ENCODE peak calls at places on chromosome 3, in five cellular contexts. W, Q, M, K and C are unnamed samples.

GRCh38 chr3:45748068-45748467 is 48.3 kb downstream of the SLC6A20 start:
- DNase-seq in M (no peak), K (no peak), W (no peak), Q (no peak), C (no peak)

GRCh38 chr3:36166477-36166876 is 213.8 kb upstream of the STAC start:
- DNase-seq in Q (no peak), M (no peak), K (peak), W (no peak), C (peak)

GRCh38 chr3:167710552-167710951 is 24.1 kb downstream of the PDCD10 start:
- DNase-seq in K (no peak), M (no peak), W (no peak), Q (no peak), C (no peak)

GRCh38 chr3:70471464-70472342 is 159.3 kb upstream of the MDFIC2 start:
- DNase-seq in M (no peak), W (peak), K (no peak), Q (no peak), C (no peak)

GRCh38 chr3:190014940-190015339 is 105.8 kb downstream of the P3H2 start:
- DNase-seq in M (no peak), W (no peak), Q (no peak), K (no peak), C (no peak)

GRCh38 chr3:192816274-192816853 is 89.0 kb upstream of the FGF12 start:
- DNase-seq in Q (no peak), M (peak), W (no peak), K (no peak), C (peak)

GRCh38 chr3:64331605-64332004 is 106.3 kb upstream of the PRICKLE2 start:
- DNase-seq in W (no peak), M (no peak), K (no peak), Q (no peak), C (no peak)

GRCh38 chr3:10233988-10234387 is 14.3 kb upstream of the TATDN2 start:
- DNase-seq in M (no peak), W (no peak), K (no peak), Q (no peak), C (no peak)

GRCh38 chr3:61087465-61087864 is 163.8 kb downstream of the FHIT start:
- DNase-seq in Q (no peak), K (no peak), W (no peak), M (no peak), C (no peak)

GRCh38 chr3:107441617-107442016 is 64.4 kb downstream of the CCDC54 start:
- DNase-seq in K (no peak), W (no peak), M (peak), Q (no peak), C (peak)

GRCh38 chr3:118544458-118544857 is 490.2 kb downstream of the IGSF11 start:
- DNase-seq in K (no peak), W (no peak), Q (no peak), M (peak), C (no peak)

GRCh38 chr3:34793066-34793465 is 846.3 kb upstream of the ARPP21 start:
- DNase-seq in K (no peak), Q (no peak), M (no peak), W (no peak), C (no peak)

GRCh38 chr3:30332196-30333021 is 274.0 kb upstream of the TGFBR2 start:
- DNase-seq in M (no peak), W (no peak), Q (no peak), K (no peak), C (no peak)

GRCh38 chr3:53102601-53103147 is 27.6 kb downstream of the RFT1 start:
- DNase-seq in M (no peak), K (no peak), Q (no peak), W (no peak), C (no peak)

GRCh38 chr3:152554980-152555379 is 280.0 kb upstream of the P2RY1 start:
- DNase-seq in W (no peak), K (peak), M (no peak), Q (no peak), C (peak)

GRCh38 chr3:190175490-190175889 is 54.8 kb upstream of the P3H2 start:
- DNase-seq in Q (no peak), W (no peak), M (no peak), K (no peak), C (peak)

GRCh38 chr3:101123084-101123483 is 129.9 kb upstream of the ABI3BP start:
- DNase-seq in K (no peak), W (no peak), Q (no peak), M (no peak), C (no peak)

GRCh38 chr3:113136071-113136470 is 75.3 kb upstream of the BOC start:
- DNase-seq in Q (no peak), K (no peak), W (no peak), M (peak), C (peak)

GRCh38 chr3:53361849-53362248 is 14.5 kb upstream of the DCP1A start:
- DNase-seq in W (no peak), K (no peak), Q (no peak), M (no peak), C (no peak)

GRCh38 chr3:6821411-6821810 is 39.5 kb upstream of the GRM7 start:
- DNase-seq in M (no peak), Q (no peak), K (no peak), W (no peak), C (no peak)

GRCh38 chr3:186360779-186361178 is 1.3 kb downstream of the DGKG start:
- DNase-seq in K (no peak), M (peak), Q (no peak), W (no peak), C (no peak)

GRCh38 chr3:192957441-192957951 is 39.8 kb upstream of the MB21D2 start:
- DNase-seq in K (peak), M (no peak), W (peak), Q (no peak), C (peak)

GRCh38 chr3:147419062-147419701 is 10.0 kb downstream of the ZIC1 start:
- DNase-seq in Q (peak), K (peak), W (peak), M (peak), C (peak)

GRCh38 chr3:194103475-194103874 is 32.5 kb upstream of the HES1 start:
- DNase-seq in Q (no peak), M (no peak), K (no peak), W (no peak), C (no peak)

GRCh38 chr3:16415911-16416310 is 97.6 kb downstream of the RFTN1 start:
- DNase-seq in K (no peak), Q (no peak), M (no peak), W (no peak), C (peak)

GRCh38 chr3:158791259-158791920 is 10.5 kb upstream of the MFSD1 start:
- DNase-seq in Q (no peak), M (peak), K (peak), W (no peak), C (peak)

GRCh38 chr3:158789592-158789991 is 12.3 kb upstream of the MFSD1 start:
- DNase-seq in M (no peak), W (no peak), Q (no peak), K (peak), C (peak)

GRCh38 chr3:158794206-158794605 is 7.6 kb upstream of the MFSD1 start:
- DNase-seq in K (no peak), W (no peak), Q (no peak), M (no peak), C (no peak)

GRCh38 chr3:158792709-158793108 is 9.1 kb upstream of the MFSD1 start:
- DNase-seq in Q (no peak), W (peak), M (no peak), K (peak), C (peak)

DNA sequence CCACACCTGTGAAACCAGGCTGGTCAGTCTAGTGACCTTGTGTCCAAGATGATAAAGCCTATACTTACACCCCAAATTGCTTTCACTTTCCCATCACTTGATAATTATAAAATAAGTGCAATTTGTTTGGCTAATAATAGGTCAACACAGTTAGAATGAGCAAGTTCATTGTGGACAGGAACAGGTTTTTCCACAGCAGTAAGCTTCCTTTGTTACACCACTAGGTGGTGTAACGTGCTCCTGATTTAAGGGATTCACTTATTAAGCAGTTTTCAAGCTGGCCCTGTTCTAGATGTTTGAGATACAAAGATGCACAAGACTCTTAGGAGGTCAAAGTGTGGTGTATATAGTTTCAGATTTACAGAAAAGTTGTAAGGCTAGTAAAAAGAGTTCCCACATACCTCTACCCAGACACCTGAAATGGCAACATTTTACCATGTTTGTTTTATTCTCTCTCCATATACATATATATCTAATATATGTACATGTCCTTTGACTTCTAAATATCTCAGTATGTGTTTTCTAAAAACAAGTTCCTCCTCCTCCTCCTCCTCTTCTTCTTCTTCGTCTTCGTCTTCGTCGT is 6.8 kb upstream of the MFSD1 start:
- DNase-seq in M (peak), Q (no peak), K (no peak), W (no peak), C (peak)
- TF ChIP-seq CTCF in M (peak), Q (peak), K (peak), W (peak), C (peak)

GRCh38 chr3:130850846-130851245 is 43.0 kb upstream of the ATP2C1 start:
- DNase-seq in M (no peak), W (no peak), K (no peak), Q (no peak), C (peak)
- H3K4me3 ChIP-seq in M (no peak), W (no peak), K (no peak), Q (peak), C (peak)

GRCh38 chr3:106208979-106209378 is 340.2 kb upstream of the CBLB start:
- DNase-seq in W (no peak), M (no peak), Q (no peak), K (no peak), C (peak)
- TF ChIP-seq CTCF in W (peak), M (no peak), Q (no peak), K (peak), C (peak)

DNA sequence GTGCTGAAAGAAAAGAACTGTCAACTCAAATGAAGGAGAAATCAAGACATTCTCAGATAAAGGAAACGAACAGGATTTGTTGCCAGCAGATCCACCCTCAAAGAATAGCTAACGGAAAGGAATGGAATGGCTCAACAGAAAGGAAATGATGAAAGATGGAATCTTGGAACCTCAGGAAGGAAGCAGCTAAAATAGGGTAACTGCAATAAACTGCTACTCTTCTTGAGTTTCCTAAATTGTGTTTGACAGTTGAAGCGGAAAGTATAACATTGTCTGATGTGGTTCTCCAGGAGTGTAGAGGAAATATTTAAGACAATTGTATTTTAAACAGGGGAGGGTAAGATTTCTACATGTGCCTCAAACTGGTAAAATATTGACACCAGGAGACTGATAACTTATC is 22.1 kb downstream of the PRR23E start:
- DNase-seq in W (no peak), Q (no peak), M (no peak), K (no peak), C (no peak)
- H3K4me3 ChIP-seq in W (no peak), Q (no peak), M (no peak), K (no peak), C (no peak)

GRCh38 chr3:12483872-12484197 is 445 bp upstream of the TSEN2 start:
- DNase-seq in Q (no peak), W (no peak), K (no peak), M (no peak), C (no peak)

GRCh38 chr3:12483364-12483763 is 916 bp upstream of the TSEN2 start:
- DNase-seq in K (no peak), Q (no peak), W (no peak), M (no peak), C (peak)

GRCh38 chr3:12484983-12485327 is 675 bp downstream of the TSEN2 start:
- DNase-seq in M (peak), W (no peak), Q (no peak), K (no peak), C (no peak)

GRCh38 chr3:12486001-12486400 is 1.7 kb downstream of the TSEN2 start:
- DNase-seq in M (no peak), Q (no peak), K (no peak), W (no peak), C (no peak)

GRCh38 chr3:12484198-12484982 is at the start of gene TSEN2:
- DNase-seq in M (peak), K (peak), W (peak), Q (peak), C (peak)
- TF ChIP-seq CTCF in M (no peak), K (peak), W (peak), Q (peak), C (peak)

GRCh38 chr3:48478631-48479555 is 25.1 kb downstream of the SHISA5 start:
- DNase-seq in M (no peak), W (no peak), K (no peak), Q (peak), C (no peak)
- H3K4me3 ChIP-seq in M (no peak), W (no peak), K (no peak), Q (no peak), C (no peak)